ENCODE peak calls at places on chromosomes 4 and X, in nine cellular contexts. One of them, this sample, is unnamed.
A peak's percentile ranks its signal among the peaks of the same experiment; 100 is the strongest.

GRCh38 chr4:2366252-2367192 is 51.9 kb downstream of the ZFYVE28 start:
- DNase-seq in prostate gland: no peak
- DNase-seq in effector memory CD4-positive, alpha-beta T cell: no peak
- DNase-seq in head of caudate nucleus: peak; percentile 83
- DNase-seq in stimulated activated CD8-positive, alpha-beta memory T cell treated with anti-CD3 and anti-CD28 coated beads, Interleukin-2, amount 100 ng/mL, for 48 hours: no peak
- DNase-seq in pons: no peak
- DNase-seq in endodermal cell: peak; percentile 31
- DNase-seq in T-helper 1 cell: no peak
- DNase-seq in HFFc6: no peak
- DNase-seq in this sample: no peak

GRCh38 chr4:158895797-158896442 is 127.1 kb downstream of the FNIP2 start:
- DNase-seq in HFFc6: peak; percentile 18
- DNase-seq in stimulated activated CD8-positive, alpha-beta memory T cell treated with anti-CD3 and anti-CD28 coated beads, Interleukin-2, amount 100 ng/mL, for 48 hours: no peak
- DNase-seq in head of caudate nucleus: no peak
- DNase-seq in pons: peak; percentile 32
- DNase-seq in prostate gland: peak; percentile 24
- DNase-seq in T-helper 1 cell: no peak
- DNase-seq in endodermal cell: peak; percentile 71
- DNase-seq in effector memory CD4-positive, alpha-beta T cell: no peak
- DNase-seq in this sample: no peak

GRCh38 chr4:115938764-115939443 is 825.5 kb upstream of the NDST4 start:
- DNase-seq in endodermal cell: no peak
- DNase-seq in pons: no peak
- DNase-seq in prostate gland: no peak
- DNase-seq in HFFc6: no peak
- DNase-seq in effector memory CD4-positive, alpha-beta T cell: no peak
- DNase-seq in stimulated activated CD8-positive, alpha-beta memory T cell treated with anti-CD3 and anti-CD28 coated beads, Interleukin-2, amount 100 ng/mL, for 48 hours: no peak
- DNase-seq in T-helper 1 cell: no peak
- DNase-seq in head of caudate nucleus: no peak
- DNase-seq in this sample: no peak

GRCh38 chr4:102665527-102665926 is 95.2 kb downstream of the MANBA start:
- DNase-seq in effector memory CD4-positive, alpha-beta T cell: no peak
- DNase-seq in HFFc6: peak; percentile 28
- DNase-seq in pons: no peak
- DNase-seq in endodermal cell: no peak
- DNase-seq in stimulated activated CD8-positive, alpha-beta memory T cell treated with anti-CD3 and anti-CD28 coated beads, Interleukin-2, amount 100 ng/mL, for 48 hours: no peak
- DNase-seq in head of caudate nucleus: no peak
- DNase-seq in prostate gland: no peak
- DNase-seq in T-helper 1 cell: no peak
- DNase-seq in this sample: no peak

GRCh38 chr4:52606766-52607165 is 52.3 kb downstream of the USP46 start:
- DNase-seq in endodermal cell: no peak
- DNase-seq in pons: no peak
- DNase-seq in prostate gland: no peak
- DNase-seq in HFFc6: peak; percentile 41
- DNase-seq in stimulated activated CD8-positive, alpha-beta memory T cell treated with anti-CD3 and anti-CD28 coated beads, Interleukin-2, amount 100 ng/mL, for 48 hours: no peak
- DNase-seq in head of caudate nucleus: no peak
- DNase-seq in effector memory CD4-positive, alpha-beta T cell: no peak
- DNase-seq in T-helper 1 cell: no peak
- DNase-seq in this sample: no peak

GRCh38 chr4:87310691-87311335 is 11.9 kb downstream of the HSD17B13 start:
- DNase-seq in pons: no peak
- DNase-seq in prostate gland: no peak
- DNase-seq in head of caudate nucleus: no peak
- DNase-seq in endodermal cell: no peak
- DNase-seq in stimulated activated CD8-positive, alpha-beta memory T cell treated with anti-CD3 and anti-CD28 coated beads, Interleukin-2, amount 100 ng/mL, for 48 hours: no peak
- DNase-seq in effector memory CD4-positive, alpha-beta T cell: no peak
- DNase-seq in HFFc6: no peak
- DNase-seq in T-helper 1 cell: no peak
- DNase-seq in this sample: no peak

GRCh38 chr4:101954351-101954750 is 163.8 kb downstream of the BANK1 start:
- DNase-seq in T-helper 1 cell: no peak
- DNase-seq in effector memory CD4-positive, alpha-beta T cell: no peak
- DNase-seq in endodermal cell: no peak
- DNase-seq in stimulated activated CD8-positive, alpha-beta memory T cell treated with anti-CD3 and anti-CD28 coated beads, Interleukin-2, amount 100 ng/mL, for 48 hours: no peak
- DNase-seq in prostate gland: no peak
- DNase-seq in head of caudate nucleus: no peak
- DNase-seq in HFFc6: no peak
- DNase-seq in pons: no peak
- DNase-seq in this sample: no peak

GRCh38 chr4:128757712-128758111 is 51.8 kb upstream of the JADE1 start:
- DNase-seq in head of caudate nucleus: peak; percentile 7
- DNase-seq in pons: peak; percentile 4
- DNase-seq in HFFc6: no peak
- DNase-seq in T-helper 1 cell: no peak
- DNase-seq in stimulated activated CD8-positive, alpha-beta memory T cell treated with anti-CD3 and anti-CD28 coated beads, Interleukin-2, amount 100 ng/mL, for 48 hours: no peak
- DNase-seq in effector memory CD4-positive, alpha-beta T cell: no peak
- DNase-seq in prostate gland: peak; percentile 65
- DNase-seq in endodermal cell: peak; percentile 60
- DNase-seq in this sample: no peak

GRCh38 chrX:38656350-38656915 is 95.1 kb downstream of the TSPAN7 start:
- DNase-seq in T-helper 1 cell: no peak
- DNase-seq in head of caudate nucleus: no peak
- DNase-seq in HFFc6: no peak
- DNase-seq in effector memory CD4-positive, alpha-beta T cell: no peak
- DNase-seq in pons: no peak
- DNase-seq in stimulated activated CD8-positive, alpha-beta memory T cell treated with anti-CD3 and anti-CD28 coated beads, Interleukin-2, amount 100 ng/mL, for 48 hours: no peak
- DNase-seq in endodermal cell: no peak
- DNase-seq in prostate gland: no peak
- DNase-seq in this sample: no peak

GRCh38 chr4:14943749-14944148 is 58.5 kb upstream of the CPEB2 start:
- DNase-seq in stimulated activated CD8-positive, alpha-beta memory T cell treated with anti-CD3 and anti-CD28 coated beads, Interleukin-2, amount 100 ng/mL, for 48 hours: no peak
- DNase-seq in prostate gland: no peak
- DNase-seq in pons: no peak
- DNase-seq in HFFc6: no peak
- DNase-seq in head of caudate nucleus: no peak
- DNase-seq in T-helper 1 cell: no peak
- DNase-seq in effector memory CD4-positive, alpha-beta T cell: no peak
- DNase-seq in endodermal cell: no peak
- DNase-seq in this sample: no peak

GRCh38 chrX:53246231-53246630 is 21.2 kb upstream of the KDM5C start:
- DNase-seq in prostate gland: no peak
- DNase-seq in T-helper 1 cell: no peak
- DNase-seq in head of caudate nucleus: peak; percentile 62
- DNase-seq in endodermal cell: no peak
- DNase-seq in stimulated activated CD8-positive, alpha-beta memory T cell treated with anti-CD3 and anti-CD28 coated beads, Interleukin-2, amount 100 ng/mL, for 48 hours: no peak
- DNase-seq in pons: no peak
- DNase-seq in HFFc6: no peak
- DNase-seq in effector memory CD4-positive, alpha-beta T cell: no peak
- DNase-seq in this sample: no peak

GRCh38 chrX:17375631-17376380 is 806 bp downstream of the NHS start:
- DNase-seq in endodermal cell: peak; percentile 76
- DNase-seq in T-helper 1 cell: no peak
- DNase-seq in pons: no peak
- DNase-seq in HFFc6: peak; percentile 32
- DNase-seq in stimulated activated CD8-positive, alpha-beta memory T cell treated with anti-CD3 and anti-CD28 coated beads, Interleukin-2, amount 100 ng/mL, for 48 hours: no peak
- DNase-seq in prostate gland: no peak
- DNase-seq in effector memory CD4-positive, alpha-beta T cell: no peak
- DNase-seq in head of caudate nucleus: no peak
- DNase-seq in this sample: no peak

This sample was measured in BJ.